ENCODE peak calls at places on chromosomes 5 and 9, in four cellular contexts. One of them, this sample, is unnamed.
A peak's percentile ranks its signal among the peaks of the same experiment; 100 is the strongest.

GRCh38 chr9:33472171-33472920 is 1.4 kb downstream of the NOL6 start:
- DNase-seq in IMR-90: no peak
- DNase-seq in neuronal stem cell: no peak
- DNase-seq in mesendoderm: no peak
- DNase-seq in this sample: no peak

GRCh38 chr5:119293202-119293829 is 62.5 kb upstream of the TNFAIP8 start:
- DNase-seq in neuronal stem cell: no peak
- DNase-seq in IMR-90: no peak
- DNase-seq in mesendoderm: no peak
- DNase-seq in this sample: no peak

GRCh38 chr5:170773031-170773985 is 10.2 kb upstream of the GABRP start:
- DNase-seq in mesendoderm: peak; percentile 49
- DNase-seq in IMR-90: no peak
- DNase-seq in neuronal stem cell: no peak
- DNase-seq in this sample: no peak

GRCh38 chr5:643811-644271 is 31.7 kb downstream of the CEP72 start:
- DNase-seq in IMR-90: no peak
- DNase-seq in mesendoderm: no peak
- DNase-seq in neuronal stem cell: no peak
- DNase-seq in this sample: no peak

GRCh38 chr9:125929846-125930245 is 182.7 kb downstream of the PBX3 start:
- DNase-seq in IMR-90: peak; percentile 11
- DNase-seq in neuronal stem cell: no peak
- DNase-seq in mesendoderm: no peak
- DNase-seq in this sample: no peak

GRCh38 chr9:130368631-130369103 is 76.1 kb upstream of the ASS1 start:
- DNase-seq in IMR-90: no peak
- DNase-seq in neuronal stem cell: no peak
- DNase-seq in mesendoderm: peak; percentile 83
- DNase-seq in this sample: peak; percentile 18

GRCh38 chr9:112380771-112381181 is 868 bp downstream of the HSDL2 start:
- DNase-seq in neuronal stem cell: no peak
- DNase-seq in IMR-90: peak; percentile 29
- DNase-seq in mesendoderm: peak; percentile 9
- DNase-seq in this sample: peak; percentile 50

GRCh38 chr5:96172436-96172835 is 210.8 kb upstream of the ELL2 start:
- DNase-seq in IMR-90: peak; percentile 89
- DNase-seq in neuronal stem cell: no peak
- DNase-seq in mesendoderm: no peak
- DNase-seq in this sample: peak; percentile 10

GRCh38 chr9:545480-545879 is 296.0 kb upstream of the DMRT1 start:
- DNase-seq in mesendoderm: no peak
- DNase-seq in IMR-90: no peak
- DNase-seq in neuronal stem cell: no peak
- DNase-seq in this sample: no peak

GRCh38 chr5:96790851-96791513 is 16.8 kb downstream of the ERAP1 start:
- DNase-seq in IMR-90: peak; percentile 63
- DNase-seq in neuronal stem cell: no peak
- DNase-seq in mesendoderm: no peak
- DNase-seq in this sample: peak; percentile 65

GRCh38 chr5:60208681-60209080 is 315.2 kb upstream of the PDE4D start:
- DNase-seq in mesendoderm: no peak
- DNase-seq in IMR-90: no peak
- DNase-seq in neuronal stem cell: no peak
- DNase-seq in this sample: no peak

GRCh38 chr9:135698236-135698635 is 1.0 kb downstream of the SOHLH1 start:
- DNase-seq in mesendoderm: no peak
- DNase-seq in IMR-90: no peak
- DNase-seq in neuronal stem cell: no peak
- DNase-seq in this sample: no peak

GRCh38 chr5:73640861-73641320 is 14.9 kb downstream of the ARHGEF28 start:
- DNase-seq in neuronal stem cell: no peak
- DNase-seq in mesendoderm: no peak
- DNase-seq in IMR-90: peak; percentile 33
- DNase-seq in this sample: peak; percentile 76

GRCh38 chr5:166340039-166340438 is 1951.4 kb upstream of the WWC1 start:
- DNase-seq in neuronal stem cell: no peak
- DNase-seq in mesendoderm: no peak
- DNase-seq in IMR-90: no peak
- DNase-seq in this sample: no peak

GRCh38 chr5:54113060-54113459 is 197.3 kb downstream of the ARL15 start:
- DNase-seq in mesendoderm: no peak
- DNase-seq in IMR-90: peak; percentile 31
- DNase-seq in neuronal stem cell: no peak
- DNase-seq in this sample: peak; percentile 24

GRCh38 chr5:14445581-14446290 is 135.9 kb upstream of the OTULINL start:
- DNase-seq in mesendoderm: peak; percentile 94
- DNase-seq in IMR-90: no peak
- DNase-seq in neuronal stem cell: peak; percentile 83
- DNase-seq in this sample: peak; percentile 62

GRCh38 chr5:40361378-40361777 is 318.3 kb upstream of the PTGER4 start:
- DNase-seq in mesendoderm: no peak
- DNase-seq in neuronal stem cell: no peak
- DNase-seq in IMR-90: no peak
- DNase-seq in this sample: no peak

GRCh38 chr5:88729476-88730182 is 153.4 kb downstream of the MEF2C start:
- DNase-seq in IMR-90: peak; percentile 78
- DNase-seq in neuronal stem cell: peak; percentile 80
- DNase-seq in mesendoderm: peak; percentile 85
- DNase-seq in this sample: peak; percentile 78

GRCh38 chr9:137988701-137989100 is 111.1 kb downstream of the CACNA1B start:
- DNase-seq in IMR-90: no peak
- DNase-seq in mesendoderm: no peak
- DNase-seq in neuronal stem cell: no peak
- DNase-seq in this sample: no peak

GRCh38 chr9:126516936-126517750 is 96.6 kb upstream of the LMX1B start:
- DNase-seq in neuronal stem cell: no peak
- DNase-seq in mesendoderm: peak; percentile 87
- DNase-seq in IMR-90: peak; percentile 84
- DNase-seq in this sample: peak; percentile 77

GRCh38 chr5:96256795-96257470 is 176.1 kb downstream of the PCSK1 start:
- DNase-seq in neuronal stem cell: no peak
- DNase-seq in mesendoderm: peak; percentile 41
- DNase-seq in IMR-90: peak; percentile 96
- DNase-seq in this sample: peak; percentile 95

GRCh38 chr9:88313364-88314220 is 74.7 kb upstream of the SPIN1 start:
- DNase-seq in neuronal stem cell: no peak
- DNase-seq in IMR-90: no peak
- DNase-seq in mesendoderm: peak; percentile 40
- DNase-seq in this sample: no peak

GRCh38 chr9:109517798-109518435 is 19.8 kb upstream of the PTPN3 start:
- DNase-seq in neuronal stem cell: no peak
- DNase-seq in mesendoderm: no peak
- DNase-seq in IMR-90: no peak
- DNase-seq in this sample: no peak

DNA sequence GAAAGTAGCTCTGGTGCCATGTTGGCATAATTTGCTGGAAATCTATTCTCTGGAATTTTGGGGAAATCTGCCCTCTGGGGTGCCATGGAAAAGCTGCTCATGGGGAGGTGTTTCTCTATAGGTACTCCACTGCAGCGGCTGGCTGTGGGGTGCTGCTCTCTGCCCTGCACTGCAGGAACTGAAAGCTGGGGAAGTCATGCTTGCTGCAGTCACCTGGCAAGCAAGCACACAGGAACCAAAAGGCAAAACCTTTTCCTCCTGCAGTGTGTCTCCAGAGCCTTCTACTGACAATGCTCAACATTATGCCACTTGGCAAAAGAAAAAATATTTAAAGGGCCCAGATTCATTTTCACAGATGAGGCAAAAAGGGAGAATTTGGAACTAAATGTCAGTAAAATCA is 25.8 kb upstream of the CARNMT1 start:
- DNase-seq in mesendoderm: no peak
- DNase-seq in neuronal stem cell: no peak
- DNase-seq in IMR-90: no peak
- DNase-seq in this sample: no peak
- H3K4me3 ChIP-seq in mesendoderm: no peak overlapping the region
- H3K4me3 ChIP-seq in neuronal stem cell: no peak overlapping the region
- H3K4me3 ChIP-seq in IMR-90: no peak overlapping the region
- H3K4me3 ChIP-seq in this sample: no peak overlapping the region

GRCh38 chr5:65142511-65143011 is 339.2 kb downstream of the ADAMTS6 start:
- DNase-seq in mesendoderm: peak; percentile 95
- DNase-seq in neuronal stem cell: peak; percentile 82
- DNase-seq in IMR-90: peak; percentile 74
- DNase-seq in this sample: peak; percentile 58
- H2BK5ac ChIP-seq in mesendoderm: peak overlapping the region; percentile 84
- H2BK5ac ChIP-seq in neuronal stem cell: no peak overlapping the region
- H2BK5ac ChIP-seq in IMR-90: peak overlapping the region; percentile 96
- H2BK5ac ChIP-seq in this sample: no peak overlapping the region

DNA sequence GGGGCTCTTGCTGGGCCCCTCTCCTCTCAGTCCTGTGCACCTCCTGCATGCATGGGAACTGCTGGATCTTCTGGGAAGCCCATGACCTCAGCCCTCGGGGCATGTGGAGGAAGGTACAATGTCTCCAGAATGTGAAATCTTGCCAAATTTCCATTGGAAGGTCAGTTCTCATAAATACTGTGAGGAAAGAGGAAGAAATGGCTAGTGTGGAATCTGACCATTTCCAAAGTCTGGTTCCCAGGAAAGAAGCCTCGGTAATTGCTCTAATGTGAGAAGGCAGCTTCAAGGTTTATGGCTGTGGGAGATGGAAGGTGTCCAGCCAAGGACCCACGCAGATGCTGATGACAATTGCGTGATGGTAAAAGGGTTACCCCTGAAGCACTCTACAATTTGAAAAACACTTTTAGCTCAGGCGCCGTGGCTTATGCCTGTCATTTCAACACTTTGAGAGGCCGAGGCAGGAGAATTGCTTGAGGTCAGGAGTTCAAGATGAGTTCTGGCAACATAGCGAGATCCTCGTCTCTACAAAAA is 8.1 kb upstream of the IL17B start:
- DNase-seq in mesendoderm: no peak
- DNase-seq in neuronal stem cell: no peak
- DNase-seq in IMR-90: peak; percentile 70
- DNase-seq in this sample: peak; percentile 95
- H3K4me3 ChIP-seq in mesendoderm: no peak overlapping the region
- H3K4me3 ChIP-seq in neuronal stem cell: no peak overlapping the region
- H3K4me3 ChIP-seq in IMR-90: no peak overlapping the region
- H3K4me3 ChIP-seq in this sample: no peak overlapping the region

GRCh38 chr5:179818746-179819295 is 1.9 kb upstream of the SQSTM1 start:
- DNase-seq in mesendoderm: peak; percentile 85
- DNase-seq in IMR-90: peak; percentile 95
- DNase-seq in neuronal stem cell: no peak
- DNase-seq in this sample: peak; percentile 97
- H2BK5ac ChIP-seq in mesendoderm: no peak overlapping the region
- H2BK5ac ChIP-seq in IMR-90: peak overlapping the region; percentile 94
- H2BK5ac ChIP-seq in neuronal stem cell: peak overlapping the region; percentile 98
- H2BK5ac ChIP-seq in this sample: peak overlapping the region; percentile 85